ENCODE peak calls at places on chromosomes 6 and 20, in ten cellular contexts. B is heart right ventricle; Y is foreskin keratinocyte; E is HepG2; R is left lung; V is A673; Z is left ventricle myocardium inferior; O is CD8-positive, alpha-beta T cell; D is esophagus squamous epithelium; C is breast epithelium. M is an unnamed sample.

GRCh38 chr6:21953831-21954801 is 342.7 kb downstream of the PRL start:
- DNase-seq in B (no peak), Y (peak), E (peak), R (no peak), V (no peak), Z (no peak), O (no peak), D (no peak), C (no peak), M (no peak)

GRCh38 chr6:35599761-35600658 is 87.3 kb upstream of the TULP1 start:
- DNase-seq in B (no peak), Y (peak), E (no peak), R (no peak), V (no peak), Z (no peak), O (no peak), D (no peak), C (no peak), M (no peak)

GRCh38 chr6:33672808-33673207 is 38.7 kb downstream of the UQCC2 start:
- DNase-seq in B (peak), Y (peak), E (peak), R (peak), V (peak), Z (peak), O (no peak), D (no peak), C (peak), M (peak)

GRCh38 chr20:25248501-25249172 is 752 bp downstream of the PYGB start:
- DNase-seq in B (peak), Y (no peak), E (no peak), R (no peak), V (peak), Z (peak), O (no peak), D (no peak), C (peak), M (peak)

GRCh38 chr6:116268589-116269293 is 11.0 kb downstream of the TSPYL1 start:
- DNase-seq in B (no peak), Y (peak), E (peak), R (no peak), V (peak), Z (no peak), O (no peak), D (no peak), C (no peak), M (peak)

GRCh38 chr20:5654557-5654956 is 95.6 kb upstream of the SHLD1 start:
- DNase-seq in B (no peak), Y (peak), E (peak), R (no peak), V (no peak), Z (no peak), O (no peak), D (no peak), C (no peak), M (peak)

GRCh38 chr20:49316704-49317103 is 38.8 kb upstream of the ZNFX1 start:
- DNase-seq in B (no peak), Y (no peak), E (no peak), R (no peak), V (no peak), Z (no peak), O (no peak), D (no peak), C (no peak), M (no peak)

GRCh38 chr6:131949909-131950766 is 1.0 kb downstream of the CCN2 start:
- DNase-seq in B (peak), Y (peak), E (peak), R (peak), V (peak), Z (peak), O (no peak), D (peak), C (peak), M (peak)

GRCh38 chr20:24194133-24194532 is 205.6 kb upstream of the GGTLC1 start:
- DNase-seq in B (no peak), Y (no peak), E (no peak), R (no peak), V (no peak), Z (no peak), O (no peak), D (no peak), C (no peak), M (no peak)

GRCh38 chr20:42461321-42461720 is 728.4 kb downstream of the PTPRT start:
- DNase-seq in B (no peak), Y (no peak), E (no peak), R (no peak), V (no peak), Z (no peak), O (no peak), D (no peak), C (no peak), M (no peak)

GRCh38 chr20:63690001-63690897 is 6.2 kb upstream of the TNFRSF6B start:
- DNase-seq in B (no peak), Y (no peak), E (no peak), R (no peak), V (no peak), Z (no peak), O (no peak), D (no peak), C (no peak), M (no peak)

GRCh38 chr6:7833753-7834075 is 76.9 kb downstream of the TXNDC5 start:
- DNase-seq in B (no peak), Y (no peak), E (no peak), R (no peak), V (no peak), Z (no peak), O (no peak), D (no peak), C (no peak), M (no peak)

GRCh38 chr6:22765015-22765414 is 195.6 kb downstream of the HDGFL1 start:
- DNase-seq in B (no peak), Y (peak), E (no peak), R (no peak), V (no peak), Z (no peak), O (no peak), D (no peak), C (no peak), M (no peak)

DNA sequence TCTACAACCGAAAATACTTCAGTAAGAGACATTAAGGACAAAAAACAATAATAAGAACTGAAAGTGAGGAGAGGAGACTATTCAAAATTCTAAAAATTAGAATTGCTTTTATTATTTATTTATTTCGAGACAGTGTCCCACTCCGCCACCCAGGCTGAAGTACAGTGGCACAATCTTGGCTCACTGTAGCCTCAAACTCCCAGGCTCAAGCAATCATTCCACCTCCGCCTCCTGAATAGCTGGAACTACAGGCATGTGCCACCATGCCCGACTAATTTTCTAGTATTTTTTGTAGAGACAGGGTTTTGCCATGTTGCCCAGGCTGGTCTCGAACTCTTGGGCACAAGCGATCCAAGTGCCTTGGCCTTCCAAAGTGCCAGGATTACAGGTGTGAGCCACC is 123.1 kb downstream of the RNGTT start:
- DNase-seq in B (no peak), Y (no peak), E (no peak), R (no peak), V (no peak), Z (no peak), O (no peak), D (no peak), C (no peak), M (no peak)
- H3K27ac ChIP-seq in B (no peak), Y (no peak), E (peak), R (no peak), V (no peak), Z (no peak), O (no peak), D (no peak), C (no peak), M (no peak)

GRCh38 chr6:5055118-5055517 is 30.0 kb upstream of the PPP1R3G start:
- DNase-seq in B (no peak), Y (no peak), E (no peak), R (no peak), V (no peak), Z (no peak), O (no peak), D (no peak), C (no peak), M (no peak)

GRCh38 chr6:5058254-5058653 is 26.9 kb upstream of the PPP1R3G start:
- DNase-seq in B (no peak), Y (no peak), E (no peak), R (no peak), V (no peak), Z (no peak), O (no peak), D (no peak), C (no peak), M (no peak)

GRCh38 chr6:5063617-5064016 is 21.5 kb upstream of the PPP1R3G start:
- DNase-seq in B (no peak), Y (no peak), E (no peak), R (no peak), V (no peak), Z (no peak), O (no peak), D (no peak), C (no peak), M (no peak)

GRCh38 chr6:5061152-5061551 is 24.0 kb upstream of the PPP1R3G start:
- DNase-seq in B (no peak), Y (no peak), E (peak), R (no peak), V (no peak), Z (no peak), O (no peak), D (no peak), C (no peak), M (no peak)

GRCh38 chr6:5059036-5059896 is 25.9 kb upstream of the PPP1R3G start:
- DNase-seq in B (no peak), Y (no peak), E (peak), R (no peak), V (no peak), Z (no peak), O (no peak), D (no peak), C (no peak), M (no peak)
- H3K27ac ChIP-seq in B (no peak), Y (no peak), E (peak), R (no peak), V (no peak), Z (no peak), O (no peak), D (no peak), C (no peak), M (no peak)

GRCh38 chr6:125623085-125623484 is 126.3 kb upstream of the HEY2 start:
- DNase-seq in B (no peak), Y (no peak), E (no peak), R (no peak), V (no peak), Z (no peak), O (no peak), D (no peak), C (no peak), M (no peak)
- H3K27ac ChIP-seq in B (no peak), Y (no peak), E (no peak), R (no peak), V (no peak), Z (no peak), O (no peak), D (no peak), C (no peak), M (no peak)

GRCh38 chr6:31575335-31575901 is at the start of gene TNF:
- DNase-seq in B (no peak), Y (peak), E (no peak), R (peak), V (peak), Z (peak), O (no peak), D (no peak), C (peak), M (no peak)

GRCh38 chr6:31572041-31572911 is at the start of gene LTA:
- DNase-seq in B (no peak), Y (no peak), E (no peak), R (no peak), V (no peak), Z (no peak), O (no peak), D (no peak), C (no peak), M (no peak)

GRCh38 chr6:31575952-31576684 is 753 bp downstream of the TNF start:
- DNase-seq in B (no peak), Y (no peak), E (no peak), R (no peak), V (peak), Z (no peak), O (no peak), D (no peak), C (no peak), M (no peak)

GRCh38 chr6:31574106-31575061 is 981 bp upstream of the TNF start:
- DNase-seq in B (no peak), Y (no peak), E (no peak), R (no peak), V (no peak), Z (no peak), O (no peak), D (no peak), C (no peak), M (no peak)

DNA sequence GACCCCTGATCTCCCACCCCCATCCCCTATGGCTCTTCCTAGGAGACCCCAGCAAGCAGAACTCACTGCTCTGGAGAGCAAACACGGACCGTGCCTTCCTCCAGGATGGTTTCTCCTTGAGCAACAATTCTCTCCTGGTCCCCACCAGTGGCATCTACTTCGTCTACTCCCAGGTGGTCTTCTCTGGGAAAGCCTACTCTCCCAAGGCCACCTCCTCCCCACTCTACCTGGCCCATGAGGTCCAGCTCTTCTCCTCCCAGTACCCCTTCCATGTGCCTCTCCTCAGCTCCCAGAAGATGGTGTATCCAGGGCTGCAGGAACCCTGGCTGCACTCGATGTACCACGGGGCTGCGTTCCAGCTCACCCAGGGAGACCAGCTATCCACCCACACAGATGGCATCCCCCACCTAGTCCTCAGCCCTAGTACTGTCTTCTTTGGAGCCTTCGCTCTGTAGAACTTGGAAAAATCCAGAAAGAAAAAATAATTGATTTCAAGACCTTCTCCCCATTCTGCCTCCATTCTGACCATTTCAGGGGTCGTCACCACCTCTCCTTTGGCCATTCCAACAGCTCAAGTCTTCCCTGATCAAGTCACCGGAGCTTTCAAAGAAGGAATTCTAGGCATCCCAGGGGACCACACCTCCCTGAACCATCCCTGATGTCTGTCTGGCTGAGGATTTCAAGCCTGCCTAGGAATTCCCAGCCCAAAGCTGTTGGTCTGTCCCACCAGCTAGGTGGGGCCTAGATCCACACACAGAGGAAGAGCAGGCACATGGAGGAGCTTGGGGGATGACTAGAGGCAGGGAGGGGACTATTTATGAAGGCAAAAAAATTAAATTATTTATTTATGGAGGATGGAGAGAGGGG is 1.4 kb downstream of the LTA start:
- DNase-seq in B (no peak), Y (no peak), E (no peak), R (no peak), V (no peak), Z (no peak), O (no peak), D (no peak), C (no peak), M (no peak)
- H3K27ac ChIP-seq in B (no peak), Y (no peak), E (no peak), R (no peak), V (no peak), Z (no peak), O (peak), D (peak), C (no peak), M (no peak)

DNA sequence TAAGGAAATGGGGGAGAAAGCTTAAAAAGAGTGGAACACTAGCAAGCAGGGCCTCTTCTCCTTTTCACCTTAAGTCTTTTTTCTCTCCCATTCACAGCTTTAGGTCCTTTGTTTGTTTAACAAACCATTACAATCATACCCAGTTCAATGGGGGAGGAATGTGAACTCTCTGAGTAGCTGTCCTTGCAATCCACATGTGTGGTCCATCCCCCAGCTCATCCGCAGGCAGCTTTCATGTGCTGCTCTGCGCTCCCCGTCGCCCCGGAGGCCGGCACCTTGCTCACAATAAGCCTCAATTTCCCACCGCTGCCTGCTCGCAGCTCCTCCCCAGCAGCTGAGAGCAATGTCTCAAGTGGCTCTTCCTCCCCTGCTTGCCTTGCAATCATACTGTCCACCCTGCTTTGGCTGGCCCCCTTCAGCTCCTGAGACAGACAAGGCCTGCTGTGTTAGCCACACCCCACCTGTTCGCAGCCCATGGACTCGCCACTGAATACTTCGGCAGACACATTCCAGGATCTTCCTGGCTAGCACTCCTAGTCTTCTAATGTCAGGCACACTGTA is 49.1 kb downstream of the PLAGL1 start:
- DNase-seq in B (no peak), Y (no peak), E (peak), R (no peak), V (no peak), Z (no peak), O (no peak), D (no peak), C (no peak), M (no peak)
- H3K27ac ChIP-seq in B (no peak), Y (no peak), E (no peak), R (no peak), V (no peak), Z (no peak), O (no peak), D (no peak), C (no peak), M (no peak)

DNA sequence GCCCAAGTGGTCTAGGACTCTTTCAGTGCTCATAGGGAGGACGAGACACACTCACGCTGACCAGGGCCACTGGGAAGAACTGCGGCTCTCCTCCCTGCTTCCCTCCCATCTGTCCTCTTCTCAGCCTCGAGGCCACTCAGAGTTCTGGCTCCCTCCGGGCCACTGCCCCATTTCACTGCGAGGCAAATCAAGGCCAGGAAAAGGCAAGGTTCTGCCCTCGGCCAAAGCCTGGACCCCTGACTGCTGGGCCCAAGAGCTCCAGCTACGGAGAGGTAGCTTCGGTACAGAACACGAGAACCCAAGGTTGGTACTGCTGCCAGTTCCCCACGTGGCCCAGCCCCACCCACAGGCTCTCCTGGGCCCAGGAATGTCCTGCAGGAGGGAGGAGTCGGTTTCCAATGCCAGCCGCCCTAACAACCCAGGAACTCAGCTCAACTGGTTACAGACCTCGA is 14.7 kb downstream of the PI16 start:
- DNase-seq in B (no peak), Y (no peak), E (no peak), R (peak), V (no peak), Z (no peak), O (no peak), D (no peak), C (peak), M (peak)
- H3K27ac ChIP-seq in B (peak), Y (no peak), E (no peak), R (no peak), V (no peak), Z (peak), O (no peak), D (peak), C (peak), M (peak)

DNA sequence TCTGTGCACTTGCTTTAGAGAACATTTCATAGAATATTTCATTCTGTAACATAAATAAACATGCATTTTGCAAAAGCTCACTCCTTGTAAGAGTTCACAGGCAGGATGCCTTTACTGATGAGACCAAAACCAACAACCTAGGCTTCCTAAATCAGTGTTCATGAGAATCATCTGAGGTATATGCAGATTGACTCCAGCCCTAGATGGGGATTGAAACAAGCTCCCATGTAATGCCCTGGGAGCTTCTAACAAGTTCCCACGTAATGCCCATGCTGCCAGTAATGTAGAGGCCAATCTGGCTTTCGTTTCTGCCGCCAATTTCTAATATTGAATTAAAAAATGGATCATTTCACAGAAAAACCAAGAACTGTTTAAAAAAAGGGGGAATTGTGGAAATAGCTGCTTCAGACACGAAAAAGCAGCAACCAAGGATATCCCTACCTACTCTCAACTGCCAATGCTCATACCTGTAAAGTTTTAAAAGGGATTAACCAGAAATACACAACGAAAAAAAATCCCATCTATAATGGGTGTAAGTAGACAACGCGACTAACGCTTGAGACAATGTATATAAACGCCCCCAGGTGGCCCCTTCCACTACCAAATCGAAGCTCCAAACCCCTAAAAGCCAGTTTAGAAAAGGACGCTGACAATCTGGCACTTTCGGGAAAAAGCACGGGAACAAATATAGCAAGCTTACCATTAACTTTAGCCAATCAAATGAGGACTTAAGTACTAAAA is 94.7 kb upstream of the BTN3A2 start:
- DNase-seq in B (no peak), Y (peak), E (no peak), R (no peak), V (peak), Z (no peak), O (no peak), D (no peak), C (no peak), M (no peak)
- H3K27ac ChIP-seq in B (no peak), Y (peak), E (no peak), R (no peak), V (peak), Z (no peak), O (no peak), D (peak), C (no peak), M (peak)

DNA sequence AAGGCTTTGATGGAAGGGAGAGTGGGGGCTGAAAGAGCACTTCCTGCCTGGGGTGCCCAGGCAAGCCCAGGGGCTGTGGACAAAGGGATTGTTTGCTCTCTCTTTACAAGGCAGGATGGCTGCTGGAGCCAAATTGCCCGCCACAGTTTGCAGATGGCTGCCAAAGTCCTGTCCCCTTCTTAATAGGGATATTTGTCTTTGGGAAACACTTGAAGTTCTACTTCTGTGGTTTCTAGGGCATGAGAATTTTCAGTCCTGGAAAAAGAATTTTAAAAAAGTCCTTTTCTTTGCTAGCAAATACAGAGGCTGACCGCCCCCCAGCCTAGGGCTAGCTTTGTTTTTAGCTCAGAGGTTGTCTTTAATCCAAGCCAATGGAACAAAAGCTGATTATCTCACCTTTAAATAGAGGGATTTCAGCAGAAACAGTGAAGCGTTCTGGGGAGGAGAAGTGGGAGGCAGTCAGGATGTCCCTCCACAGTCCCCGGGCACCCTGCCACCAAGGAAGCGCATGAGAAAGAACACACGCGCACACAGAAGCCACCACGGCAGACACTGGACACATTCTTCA is 736.7 kb downstream of the QKI start:
- DNase-seq in B (peak), Y (no peak), E (no peak), R (no peak), V (no peak), Z (peak), O (no peak), D (no peak), C (peak), M (no peak)
- H3K27ac ChIP-seq in B (peak), Y (no peak), E (no peak), R (no peak), V (no peak), Z (peak), O (no peak), D (no peak), C (peak), M (no peak)

M was measured in RWPE1.